ENCODE peak calls at places on chromosomes 1 and 21, in four cellular contexts. E, T, P and K are unnamed samples.

GRCh38 chr1:103250441-103250861 is 142.1 kb upstream of the COL11A1 start:
- DNase-seq in P (no peak), E (no peak), T (no peak), K (no peak)

GRCh38 chr1:32647308-32648134 is 2.8 kb downstream of the ZBTB8OS start:
- DNase-seq in T (no peak), E (no peak), P (no peak), K (no peak)

GRCh38 chr1:70392626-70393025 is 18.4 kb upstream of the CTH start:
- DNase-seq in T (no peak), E (no peak), P (no peak), K (no peak)

GRCh38 chr1:56424744-56425493 is 154.4 kb downstream of the PLPP3 start:
- DNase-seq in E (no peak), T (peak; percentile 39), P (no peak), K (peak; percentile 97)

GRCh38 chr21:23740463-23740862 is 1866.8 kb downstream of the MRPL39 start:
- DNase-seq in E (no peak), T (no peak), P (peak; percentile 7), K (peak; percentile 13)

GRCh38 chr1:84402060-84402459 is 3.8 kb downstream of the DNASE2B start:
- DNase-seq in P (no peak), E (no peak), T (no peak), K (peak; percentile 95)

GRCh38 chr1:231828182-231828920 is 201.8 kb downstream of the DISC1 start:
- DNase-seq in E (peak; percentile 78), T (no peak), P (no peak), K (peak; percentile 100)

GRCh38 chr1:215970406-215970805 is 403.3 kb downstream of the KCTD3 start:
- DNase-seq in P (no peak), T (no peak), E (no peak), K (no peak)

GRCh38 chr1:169122976-169123375 is 16.5 kb downstream of the ATP1B1 start:
- DNase-seq in T (no peak), P (no peak), E (no peak), K (no peak)

GRCh38 chr1:212545941-212546638 is 62.5 kb upstream of the ATF3 start:
- DNase-seq in E (no peak), T (no peak), P (no peak), K (peak; percentile 49)

GRCh38 chr1:61081637-61082335 is 575 bp upstream of the NFIA start:
- DNase-seq in T (peak; percentile 41), E (no peak), P (peak; percentile 40), K (peak; percentile 61)

GRCh38 chr1:151908228-151908691 is 1.1 kb downstream of the THEM4 start:
- DNase-seq in E (no peak), P (no peak), T (no peak), K (peak; percentile 52)

GRCh38 chr1:8944006-8944405 is 1.7 kb upstream of the CA6 start:
- DNase-seq in T (no peak), P (no peak), E (no peak), K (no peak)

GRCh38 chr1:206575165-206575893 is 36.9 kb downstream of the EIF2D start:
- DNase-seq in P (no peak), E (peak; percentile 80), T (peak; percentile 75), K (peak; percentile 93)

GRCh38 chr1:43152866-43153265 is 19.2 kb downstream of the EBNA1BP2 start:
- DNase-seq in E (no peak), P (no peak), T (no peak), K (peak; percentile 66)

GRCh38 chr1:155000725-155001437 is 1.7 kb upstream of the ZBTB7B start:
- DNase-seq in E (peak; percentile 53), P (peak; percentile 94), T (peak; percentile 96), K (peak; percentile 96)

GRCh38 chr1:1041092-1041503 is 21.2 kb downstream of the AGRN start:
- DNase-seq in P (no peak), E (no peak), T (no peak), K (no peak)

GRCh38 chr1:180353930-180354329 is 123.9 kb downstream of the LHX4 start:
- DNase-seq in T (no peak), P (peak; percentile 69), E (no peak), K (no peak)

GRCh38 chr1:172005856-172006255 is 164.6 kb downstream of the DNM3 start:
- DNase-seq in E (no peak), T (no peak), P (no peak), K (no peak)

GRCh38 chr1:246428542-246429308 is 78.4 kb downstream of the SMYD3 start:
- DNase-seq in P (no peak), E (no peak), T (no peak), K (peak; percentile 55)

GRCh38 chr1:156025873-156026272 is 5.1 kb upstream of the SSR2 start:
- DNase-seq in E (no peak), P (peak; percentile 85), T (peak; percentile 50), K (no peak)

GRCh38 chr1:178520803-178521202 is 7.9 kb downstream of the TEX35 start:
- DNase-seq in E (no peak), P (no peak), T (no peak), K (no peak)

GRCh38 chr1:206514821-206515387 is 7.6 kb downstream of the RASSF5 start:
- DNase-seq in T (no peak), E (no peak), P (peak; percentile 41), K (peak; percentile 70)

GRCh38 chr1:40691538-40692428 is at the start of gene NFYC:
- DNase-seq in P (peak; percentile 96), T (peak; percentile 99), E (peak; percentile 98), K (peak; percentile 100)
- TF ChIP-seq CTCF in P (no peak), T (no peak), E (no peak), K (no peak)

DNA sequence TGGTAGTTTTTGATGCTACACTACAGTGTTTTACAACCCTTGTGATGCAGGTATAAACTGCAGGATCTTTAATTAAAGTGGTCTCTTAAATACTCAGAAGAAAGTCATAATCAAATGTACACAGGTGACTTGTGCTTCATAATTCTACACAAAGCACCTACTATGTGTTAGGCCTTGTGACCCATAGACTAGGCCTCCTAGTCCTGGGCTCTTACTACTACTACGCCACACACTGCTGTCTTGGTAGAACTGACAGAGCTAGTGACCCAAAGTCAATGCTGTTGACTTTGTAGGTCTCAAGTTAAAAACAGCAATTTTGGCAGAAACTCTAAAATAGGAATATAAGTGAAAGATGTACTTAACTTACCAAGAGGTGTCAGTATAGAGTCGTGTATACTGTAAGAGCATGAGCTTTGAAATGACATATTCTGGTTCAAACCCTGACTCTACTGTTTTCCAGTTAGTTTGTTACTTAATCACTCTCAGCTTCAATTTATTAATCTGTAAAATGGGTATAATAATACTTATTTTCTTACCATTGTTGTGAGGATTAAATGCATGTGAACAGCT is 48.6 kb upstream of the LMO4 start:
- DNase-seq in T (no peak), E (no peak), P (no peak), K (peak; percentile 16)
- TF ChIP-seq CTCF in T (no peak), E (no peak), P (peak; percentile 33), K (no peak)

GRCh38 chr1:3403388-3404179 is 50.9 kb upstream of the ARHGEF16 start:
- DNase-seq in E (no peak), T (no peak), P (no peak), K (no peak)
- TF ChIP-seq CTCF in E (no peak), T (no peak), P (no peak), K (peak; percentile 14)

GRCh38 chr1:104780470-104781078 is 1030.9 kb downstream of the AMY1C start:
- DNase-seq in E (no peak), T (no peak), P (peak; percentile 56), K (peak; percentile 45)
- TF ChIP-seq CTCF in E (peak; percentile 35), T (peak; percentile 38), P (peak; percentile 90), K (peak; percentile 71)

DNA sequence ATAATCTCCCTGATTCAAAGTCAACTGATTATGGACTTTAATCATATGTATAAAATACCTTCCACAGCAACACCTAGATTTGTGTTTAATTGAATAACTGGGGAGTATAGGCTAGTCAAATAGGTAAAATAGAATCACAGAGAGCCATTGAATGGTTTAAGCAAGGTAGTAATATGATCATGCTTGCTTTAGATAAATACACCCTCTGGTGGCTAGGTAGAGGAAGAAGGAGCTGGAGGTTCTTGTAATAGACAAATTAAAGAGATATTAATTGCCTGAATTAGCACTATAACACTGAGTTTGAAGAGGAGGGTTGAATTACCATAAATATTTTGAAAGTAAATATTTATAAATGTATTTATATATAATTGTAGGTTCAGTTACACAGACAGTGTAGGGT is 40.3 kb downstream of the DIRAS3 start:
- DNase-seq in P (peak; percentile 11), E (no peak), T (no peak), K (peak; percentile 40)
- TF ChIP-seq CTCF in P (peak; percentile 51), E (peak; percentile 25), T (no peak), K (peak; percentile 34)

GRCh38 chr21:17462276-17462981 is 50.4 kb upstream of the CXADR start:
- DNase-seq in T (no peak), E (no peak), P (no peak), K (peak; percentile 54)
- TF ChIP-seq CTCF in T (no peak), E (no peak), P (no peak), K (no peak)

DNA sequence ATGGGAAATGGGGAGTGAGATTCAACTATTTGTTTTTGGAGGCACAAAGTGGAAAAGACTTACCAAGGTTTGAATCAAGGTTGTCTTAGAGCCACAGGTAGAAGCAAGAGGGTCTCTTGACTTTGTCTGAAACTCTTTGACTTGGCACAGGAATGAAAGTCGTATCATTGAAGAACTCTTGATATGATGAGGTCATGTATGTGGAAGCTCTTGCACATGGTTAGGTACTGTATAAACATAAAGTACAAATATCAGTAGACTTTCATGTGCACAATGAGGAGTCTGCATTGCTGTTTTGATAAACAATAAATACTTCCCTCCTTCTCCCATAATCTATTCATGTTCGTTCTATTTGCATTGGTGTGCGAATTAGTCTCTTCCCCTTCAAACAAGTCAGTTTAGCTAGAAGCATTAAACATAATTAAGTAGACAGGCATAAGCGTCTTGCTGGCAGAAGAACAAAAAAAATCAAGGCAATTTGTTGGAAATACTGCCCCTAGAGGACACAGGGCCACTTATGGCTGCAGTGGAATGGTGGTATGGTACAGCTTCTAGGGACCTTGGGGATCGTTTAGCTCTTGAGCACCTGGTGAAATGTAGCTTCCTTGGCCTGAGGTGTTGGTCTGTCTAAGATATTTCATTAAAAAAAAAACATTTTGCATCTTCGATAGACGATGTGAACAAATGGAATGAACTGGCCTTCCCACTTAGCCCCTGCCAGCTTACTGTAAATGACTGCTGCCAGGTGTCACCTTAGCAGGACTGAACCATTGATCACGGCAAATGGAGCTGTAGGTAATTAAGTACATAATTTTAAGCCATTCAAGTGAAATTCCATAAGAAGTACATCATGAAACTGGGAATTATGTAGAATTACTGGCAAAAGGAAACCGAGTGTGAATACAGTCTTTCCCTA is 218.0 kb upstream of the GALNT2 start:
- DNase-seq in P (peak; percentile 48), E (no peak), T (no peak), K (peak; percentile 69)
- TF ChIP-seq CTCF in P (peak; percentile 44), E (peak; percentile 59), T (peak; percentile 1), K (peak; percentile 62)